ENCODE peak calls at places on chromosomes 1 and 21, in ten cellular contexts. One of them, this sample, is unnamed.
A peak's percentile ranks its signal among the peaks of the same experiment; 100 is the strongest.

GRCh38 chr21:42350271-42350885 is 416 bp downstream of the TFF2 start:
- DNase-seq in lower lobe of right lung: no peak
- DNase-seq in body of pancreas: no peak
- DNase-seq in endothelial cell: no peak
- DNase-seq in left ventricle myocardium inferior: no peak
- DNase-seq in HFF-Myc: no peak
- DNase-seq in activated CD8-positive, alpha-beta T cell treated with anti-CD3 and anti-CD28 coated beads for 36 hours: no peak
- DNase-seq in esophagus squamous epithelium: no peak
- DNase-seq in foreskin fibroblast: no peak
- DNase-seq in AG04450: no peak
- DNase-seq in this sample: peak; percentile 20

GRCh38 chr1:211623510-211623909 is 44.5 kb upstream of the SLC30A1 start:
- DNase-seq in body of pancreas: no peak
- DNase-seq in endothelial cell: no peak
- DNase-seq in activated CD8-positive, alpha-beta T cell treated with anti-CD3 and anti-CD28 coated beads for 36 hours: peak; percentile 17
- DNase-seq in HFF-Myc: no peak
- DNase-seq in AG04450: no peak
- DNase-seq in esophagus squamous epithelium: no peak
- DNase-seq in lower lobe of right lung: no peak
- DNase-seq in left ventricle myocardium inferior: no peak
- DNase-seq in foreskin fibroblast: no peak
- DNase-seq in this sample: no peak

GRCh38 chr1:14815175-14815882 is 216.8 kb downstream of the KAZN start:
- DNase-seq in activated CD8-positive, alpha-beta T cell treated with anti-CD3 and anti-CD28 coated beads for 36 hours: no peak
- DNase-seq in lower lobe of right lung: no peak
- DNase-seq in foreskin fibroblast: no peak
- DNase-seq in esophagus squamous epithelium: no peak
- DNase-seq in body of pancreas: peak; percentile 84
- DNase-seq in left ventricle myocardium inferior: no peak
- DNase-seq in AG04450: no peak
- DNase-seq in HFF-Myc: no peak
- DNase-seq in endothelial cell: no peak
- DNase-seq in this sample: no peak

GRCh38 chr1:74426208-74426932 is 86.0 kb downstream of the LRRC53 start:
- DNase-seq in activated CD8-positive, alpha-beta T cell treated with anti-CD3 and anti-CD28 coated beads for 36 hours: no peak
- DNase-seq in left ventricle myocardium inferior: no peak
- DNase-seq in foreskin fibroblast: no peak
- DNase-seq in AG04450: no peak
- DNase-seq in HFF-Myc: no peak
- DNase-seq in endothelial cell: no peak
- DNase-seq in lower lobe of right lung: no peak
- DNase-seq in body of pancreas: no peak
- DNase-seq in esophagus squamous epithelium: no peak
- DNase-seq in this sample: no peak

GRCh38 chr1:209010831-209011230 is 572.7 kb upstream of the CAMK1G start:
- DNase-seq in foreskin fibroblast: no peak
- DNase-seq in activated CD8-positive, alpha-beta T cell treated with anti-CD3 and anti-CD28 coated beads for 36 hours: no peak
- DNase-seq in endothelial cell: no peak
- DNase-seq in HFF-Myc: no peak
- DNase-seq in body of pancreas: peak; percentile 23
- DNase-seq in AG04450: no peak
- DNase-seq in esophagus squamous epithelium: no peak
- DNase-seq in left ventricle myocardium inferior: no peak
- DNase-seq in lower lobe of right lung: no peak
- DNase-seq in this sample: no peak

GRCh38 chr21:45052960-45053359 is 21.4 kb upstream of the ADARB1 start:
- DNase-seq in left ventricle myocardium inferior: no peak
- DNase-seq in esophagus squamous epithelium: no peak
- DNase-seq in lower lobe of right lung: no peak
- DNase-seq in endothelial cell: no peak
- DNase-seq in AG04450: no peak
- DNase-seq in body of pancreas: no peak
- DNase-seq in foreskin fibroblast: no peak
- DNase-seq in activated CD8-positive, alpha-beta T cell treated with anti-CD3 and anti-CD28 coated beads for 36 hours: no peak
- DNase-seq in HFF-Myc: no peak
- DNase-seq in this sample: no peak

GRCh38 chr1:38667626-38668025 is 191.9 kb downstream of the RRAGC start:
- DNase-seq in endothelial cell: no peak
- DNase-seq in left ventricle myocardium inferior: no peak
- DNase-seq in lower lobe of right lung: no peak
- DNase-seq in foreskin fibroblast: no peak
- DNase-seq in activated CD8-positive, alpha-beta T cell treated with anti-CD3 and anti-CD28 coated beads for 36 hours: no peak
- DNase-seq in esophagus squamous epithelium: no peak
- DNase-seq in AG04450: no peak
- DNase-seq in HFF-Myc: no peak
- DNase-seq in body of pancreas: no peak
- DNase-seq in this sample: peak; percentile 29

GRCh38 chr1:113835686-113836290 is 23.5 kb upstream of the RSBN1 start:
- DNase-seq in body of pancreas: peak; percentile 21
- DNase-seq in lower lobe of right lung: no peak
- DNase-seq in foreskin fibroblast: peak; percentile 73
- DNase-seq in left ventricle myocardium inferior: no peak
- DNase-seq in activated CD8-positive, alpha-beta T cell treated with anti-CD3 and anti-CD28 coated beads for 36 hours: peak; percentile 32
- DNase-seq in endothelial cell: no peak
- DNase-seq in HFF-Myc: no peak
- DNase-seq in esophagus squamous epithelium: no peak
- DNase-seq in AG04450: peak; percentile 16
- DNase-seq in this sample: no peak

DNA sequence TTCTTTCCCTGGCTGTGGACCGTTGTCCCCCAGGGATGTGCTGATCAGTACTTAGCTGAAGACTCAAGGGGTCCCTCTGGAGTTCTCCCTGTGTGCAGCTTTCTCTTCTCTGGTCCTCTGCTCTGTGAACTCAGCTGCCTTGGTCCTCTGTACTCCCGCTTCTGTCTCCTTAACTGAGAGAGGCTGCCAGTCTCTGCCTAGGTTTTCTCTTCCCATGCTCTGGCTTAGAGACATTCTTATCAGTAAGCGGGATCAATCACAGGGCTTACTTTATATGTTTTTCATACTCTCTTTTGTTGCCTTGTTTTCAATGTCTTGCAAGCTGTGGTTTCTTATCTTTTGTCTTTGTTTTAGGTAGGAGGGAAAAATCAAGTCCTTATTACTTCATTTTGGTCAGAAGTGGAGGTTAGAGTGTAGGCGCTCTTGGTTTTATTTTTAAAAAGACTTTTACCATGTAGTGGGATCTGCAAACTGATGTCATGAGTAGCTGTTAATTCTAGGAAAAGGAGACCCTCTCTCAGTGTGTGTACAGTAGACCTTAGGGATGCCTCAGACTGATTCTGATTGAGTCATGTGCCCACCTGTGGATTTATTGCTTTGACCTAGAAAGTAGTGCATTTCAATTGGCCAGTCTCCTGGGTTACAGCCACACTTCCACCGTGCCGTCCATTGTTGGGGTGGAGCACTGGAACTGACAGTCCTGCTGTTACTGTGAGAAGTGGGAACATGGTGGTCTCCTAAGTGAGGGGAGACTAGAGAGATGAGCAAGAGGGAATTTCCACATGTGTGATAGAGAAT is 46.6 kb downstream of the TTC3 start:
- DNase-seq in activated CD8-positive, alpha-beta T cell treated with anti-CD3 and anti-CD28 coated beads for 36 hours: no peak
- DNase-seq in foreskin fibroblast: no peak
- DNase-seq in endothelial cell: peak; percentile 5
- DNase-seq in esophagus squamous epithelium: no peak
- DNase-seq in body of pancreas: no peak
- DNase-seq in AG04450: no peak
- DNase-seq in lower lobe of right lung: no peak
- DNase-seq in HFF-Myc: no peak
- DNase-seq in left ventricle myocardium inferior: no peak
- DNase-seq in this sample: no peak
- TF ChIP-seq CTCF in activated CD8-positive, alpha-beta T cell treated with anti-CD3 and anti-CD28 coated beads for 36 hours: no peak
- TF ChIP-seq CTCF in foreskin fibroblast: no peak
- TF ChIP-seq CTCF in endothelial cell: no peak
- TF ChIP-seq CTCF in esophagus squamous epithelium: no peak
- TF ChIP-seq CTCF in body of pancreas: no peak
- TF ChIP-seq CTCF in AG04450: no peak
- TF ChIP-seq CTCF in lower lobe of right lung: no peak
- TF ChIP-seq CTCF in HFF-Myc: no peak
- TF ChIP-seq CTCF in left ventricle myocardium inferior: no peak
- TF ChIP-seq CTCF in this sample: no peak

GRCh38 chr1:150365945-150366344 is 2.0 kb downstream of the RPRD2 start:
- DNase-seq in lower lobe of right lung: no peak
- DNase-seq in activated CD8-positive, alpha-beta T cell treated with anti-CD3 and anti-CD28 coated beads for 36 hours: no peak
- DNase-seq in left ventricle myocardium inferior: no peak
- DNase-seq in HFF-Myc: no peak
- DNase-seq in endothelial cell: no peak
- DNase-seq in foreskin fibroblast: peak; percentile 33
- DNase-seq in AG04450: no peak
- DNase-seq in body of pancreas: no peak
- DNase-seq in esophagus squamous epithelium: no peak
- DNase-seq in this sample: no peak

GRCh38 chr1:150362721-150363425 is 1.1 kb upstream of the RPRD2 start:
- DNase-seq in left ventricle myocardium inferior: no peak
- DNase-seq in HFF-Myc: no peak
- DNase-seq in activated CD8-positive, alpha-beta T cell treated with anti-CD3 and anti-CD28 coated beads for 36 hours: no peak
- DNase-seq in endothelial cell: peak; percentile 8
- DNase-seq in AG04450: no peak
- DNase-seq in esophagus squamous epithelium: no peak
- DNase-seq in body of pancreas: peak; percentile 10
- DNase-seq in foreskin fibroblast: peak; percentile 25
- DNase-seq in lower lobe of right lung: no peak
- DNase-seq in this sample: no peak

GRCh38 chr1:150366416-150367296 is 2.7 kb downstream of the RPRD2 start:
- DNase-seq in AG04450: no peak
- DNase-seq in body of pancreas: no peak
- DNase-seq in HFF-Myc: no peak
- DNase-seq in endothelial cell: no peak
- DNase-seq in left ventricle myocardium inferior: no peak
- DNase-seq in foreskin fibroblast: peak; percentile 41
- DNase-seq in lower lobe of right lung: no peak
- DNase-seq in activated CD8-positive, alpha-beta T cell treated with anti-CD3 and anti-CD28 coated beads for 36 hours: no peak
- DNase-seq in esophagus squamous epithelium: no peak
- DNase-seq in this sample: no peak

GRCh38 chr1:150363426-150364230 is at the start of gene RPRD2:
- DNase-seq in activated CD8-positive, alpha-beta T cell treated with anti-CD3 and anti-CD28 coated beads for 36 hours: peak; percentile 100
- DNase-seq in endothelial cell: peak; percentile 94
- DNase-seq in foreskin fibroblast: peak; percentile 100
- DNase-seq in HFF-Myc: peak; percentile 99
- DNase-seq in lower lobe of right lung: peak; percentile 100
- DNase-seq in esophagus squamous epithelium: peak; percentile 98
- DNase-seq in left ventricle myocardium inferior: peak; percentile 100
- DNase-seq in AG04450: peak; percentile 98
- DNase-seq in body of pancreas: peak; percentile 100
- DNase-seq in this sample: peak; percentile 98

GRCh38 chr1:150364231-150365003 is 470 bp downstream of the RPRD2 start:
- DNase-seq in left ventricle myocardium inferior: peak; percentile 84
- DNase-seq in endothelial cell: peak; percentile 82
- DNase-seq in body of pancreas: peak; percentile 87
- DNase-seq in esophagus squamous epithelium: no peak
- DNase-seq in HFF-Myc: no peak
- DNase-seq in AG04450: peak; percentile 11
- DNase-seq in lower lobe of right lung: peak; percentile 90
- DNase-seq in activated CD8-positive, alpha-beta T cell treated with anti-CD3 and anti-CD28 coated beads for 36 hours: peak; percentile 85
- DNase-seq in foreskin fibroblast: peak; percentile 94
- DNase-seq in this sample: peak; percentile 85
- TF ChIP-seq CTCF in left ventricle myocardium inferior: no peak
- TF ChIP-seq CTCF in endothelial cell: no peak
- TF ChIP-seq CTCF in body of pancreas: no peak
- TF ChIP-seq CTCF in esophagus squamous epithelium: no peak
- TF ChIP-seq CTCF in HFF-Myc: no peak
- TF ChIP-seq CTCF in AG04450: no peak
- TF ChIP-seq CTCF in lower lobe of right lung: no peak
- TF ChIP-seq CTCF in activated CD8-positive, alpha-beta T cell treated with anti-CD3 and anti-CD28 coated beads for 36 hours: no peak
- TF ChIP-seq CTCF in foreskin fibroblast: no peak
- TF ChIP-seq CTCF in this sample: peak; percentile 16

GRCh38 chr1:119353851-119354250 is 14.7 kb upstream of the HAO2 start:
- DNase-seq in activated CD8-positive, alpha-beta T cell treated with anti-CD3 and anti-CD28 coated beads for 36 hours: no peak
- DNase-seq in HFF-Myc: no peak
- DNase-seq in AG04450: no peak
- DNase-seq in esophagus squamous epithelium: no peak
- DNase-seq in foreskin fibroblast: no peak
- DNase-seq in left ventricle myocardium inferior: no peak
- DNase-seq in body of pancreas: no peak
- DNase-seq in endothelial cell: no peak
- DNase-seq in lower lobe of right lung: no peak
- DNase-seq in this sample: no peak

GRCh38 chr1:119345398-119345797 is 23.2 kb upstream of the HAO2 start:
- DNase-seq in esophagus squamous epithelium: no peak
- DNase-seq in AG04450: no peak
- DNase-seq in left ventricle myocardium inferior: no peak
- DNase-seq in activated CD8-positive, alpha-beta T cell treated with anti-CD3 and anti-CD28 coated beads for 36 hours: no peak
- DNase-seq in HFF-Myc: no peak
- DNase-seq in lower lobe of right lung: no peak
- DNase-seq in endothelial cell: no peak
- DNase-seq in foreskin fibroblast: no peak
- DNase-seq in body of pancreas: no peak
- DNase-seq in this sample: no peak

GRCh38 chr1:119347858-119348257 is 20.7 kb upstream of the HAO2 start:
- DNase-seq in esophagus squamous epithelium: no peak
- DNase-seq in foreskin fibroblast: no peak
- DNase-seq in endothelial cell: no peak
- DNase-seq in body of pancreas: no peak
- DNase-seq in AG04450: no peak
- DNase-seq in HFF-Myc: no peak
- DNase-seq in lower lobe of right lung: no peak
- DNase-seq in activated CD8-positive, alpha-beta T cell treated with anti-CD3 and anti-CD28 coated beads for 36 hours: peak; percentile 63
- DNase-seq in left ventricle myocardium inferior: no peak
- DNase-seq in this sample: no peak

GRCh38 chr1:119351997-119352396 is 16.6 kb upstream of the HAO2 start:
- DNase-seq in esophagus squamous epithelium: no peak
- DNase-seq in AG04450: no peak
- DNase-seq in left ventricle myocardium inferior: no peak
- DNase-seq in foreskin fibroblast: no peak
- DNase-seq in activated CD8-positive, alpha-beta T cell treated with anti-CD3 and anti-CD28 coated beads for 36 hours: no peak
- DNase-seq in HFF-Myc: no peak
- DNase-seq in endothelial cell: no peak
- DNase-seq in lower lobe of right lung: no peak
- DNase-seq in body of pancreas: no peak
- DNase-seq in this sample: no peak

GRCh38 chr1:119348941-119349340 is 19.6 kb upstream of the HAO2 start:
- DNase-seq in left ventricle myocardium inferior: no peak
- DNase-seq in activated CD8-positive, alpha-beta T cell treated with anti-CD3 and anti-CD28 coated beads for 36 hours: no peak
- DNase-seq in AG04450: no peak
- DNase-seq in lower lobe of right lung: no peak
- DNase-seq in HFF-Myc: no peak
- DNase-seq in esophagus squamous epithelium: no peak
- DNase-seq in body of pancreas: no peak
- DNase-seq in endothelial cell: no peak
- DNase-seq in foreskin fibroblast: no peak
- DNase-seq in this sample: no peak
- TF ChIP-seq CTCF in left ventricle myocardium inferior: no peak
- TF ChIP-seq CTCF in activated CD8-positive, alpha-beta T cell treated with anti-CD3 and anti-CD28 coated beads for 36 hours: no peak
- TF ChIP-seq CTCF in AG04450: no peak
- TF ChIP-seq CTCF in lower lobe of right lung: no peak
- TF ChIP-seq CTCF in HFF-Myc: no peak
- TF ChIP-seq CTCF in esophagus squamous epithelium: no peak
- TF ChIP-seq CTCF in body of pancreas: no peak
- TF ChIP-seq CTCF in endothelial cell: no peak
- TF ChIP-seq CTCF in foreskin fibroblast: no peak
- TF ChIP-seq CTCF in this sample: no peak

GRCh38 chr1:77146270-77146669 is 73.0 kb downstream of the PIGK start:
- DNase-seq in esophagus squamous epithelium: no peak
- DNase-seq in foreskin fibroblast: no peak
- DNase-seq in AG04450: no peak
- DNase-seq in activated CD8-positive, alpha-beta T cell treated with anti-CD3 and anti-CD28 coated beads for 36 hours: no peak
- DNase-seq in lower lobe of right lung: no peak
- DNase-seq in endothelial cell: no peak
- DNase-seq in left ventricle myocardium inferior: no peak
- DNase-seq in body of pancreas: no peak
- DNase-seq in HFF-Myc: no peak
- DNase-seq in this sample: no peak

GRCh38 chr1:77139389-77139788 is 79.8 kb downstream of the PIGK start:
- DNase-seq in lower lobe of right lung: no peak
- DNase-seq in AG04450: no peak
- DNase-seq in activated CD8-positive, alpha-beta T cell treated with anti-CD3 and anti-CD28 coated beads for 36 hours: no peak
- DNase-seq in body of pancreas: no peak
- DNase-seq in HFF-Myc: no peak
- DNase-seq in esophagus squamous epithelium: no peak
- DNase-seq in foreskin fibroblast: no peak
- DNase-seq in endothelial cell: no peak
- DNase-seq in left ventricle myocardium inferior: no peak
- DNase-seq in this sample: no peak

GRCh38 chr1:77143529-77144121 is 75.6 kb downstream of the PIGK start:
- DNase-seq in lower lobe of right lung: no peak
- DNase-seq in left ventricle myocardium inferior: no peak
- DNase-seq in foreskin fibroblast: peak; percentile 23
- DNase-seq in endothelial cell: no peak
- DNase-seq in esophagus squamous epithelium: no peak
- DNase-seq in body of pancreas: no peak
- DNase-seq in AG04450: no peak
- DNase-seq in HFF-Myc: no peak
- DNase-seq in activated CD8-positive, alpha-beta T cell treated with anti-CD3 and anti-CD28 coated beads for 36 hours: no peak
- DNase-seq in this sample: no peak
- TF ChIP-seq CTCF in lower lobe of right lung: peak; percentile 34
- TF ChIP-seq CTCF in left ventricle myocardium inferior: peak; percentile 47
- TF ChIP-seq CTCF in foreskin fibroblast: no peak
- TF ChIP-seq CTCF in endothelial cell: no peak
- TF ChIP-seq CTCF in esophagus squamous epithelium: peak; percentile 24
- TF ChIP-seq CTCF in body of pancreas: peak; percentile 30
- TF ChIP-seq CTCF in AG04450: peak; percentile 35
- TF ChIP-seq CTCF in HFF-Myc: no peak
- TF ChIP-seq CTCF in activated CD8-positive, alpha-beta T cell treated with anti-CD3 and anti-CD28 coated beads for 36 hours: peak; percentile 56
- TF ChIP-seq CTCF in this sample: peak; percentile 78

This sample was measured in type B pancreatic cell.